ENCODE peak calls at places on chromosomes 5 and 9, in four cellular contexts. L is kidney epithelial cell, W is heart right ventricle, T is upper lobe of right lung. A is an unnamed sample. For H3K27me3, the result is how much of the 10 kb centered on the place peaks cover.

GRCh38 chr9:129250786-129251185 is 72.7 kb upstream of the IER5L start:
- DNase-seq in L (no peak), W (no peak), T (no peak), A (no peak)

GRCh38 chr5:123610665-123611406 is 98.9 kb downstream of the CSNK1G3 start:
- DNase-seq in L (peak), W (no peak), T (no peak), A (no peak)

GRCh38 chr5:156326718-156327259 is at the start of gene SGCD:
- DNase-seq in L (peak), W (peak), T (peak), A (peak)

GRCh38 chr5:180816608-180817534 is 14.3 kb upstream of the MGAT1 start:
- DNase-seq in L (no peak), W (peak), T (peak), A (no peak)

GRCh38 chr5:37665272-37665671 is 174.6 kb downstream of the GDNF start:
- DNase-seq in L (no peak), W (no peak), T (no peak), A (no peak)

GRCh38 chr9:23821400-23822181 is 4.4 kb downstream of the ELAVL2 start:
- DNase-seq in L (no peak), W (peak), T (peak), A (no peak)

GRCh38 chr5:65620021-65620420 is 4.1 kb downstream of the TRIM23 start:
- DNase-seq in L (no peak), W (no peak), T (no peak), A (no peak)

GRCh38 chr9:78189461-78189860 is 46.4 kb upstream of the CEP78 start:
- DNase-seq in L (no peak), W (no peak), T (no peak), A (no peak)

GRCh38 chr5:102853680-102854079 is 98.6 kb downstream of the PAM start:
- DNase-seq in L (no peak), W (no peak), T (no peak), A (no peak)

GRCh38 chr5:60136841-60137240 is 243.3 kb upstream of the PDE4D start:
- DNase-seq in L (no peak), W (no peak), T (no peak), A (no peak)

GRCh38 chr5:169762338-169763095 is 125.4 kb downstream of the DOCK2 start:
- DNase-seq in L (no peak), W (no peak), T (no peak), A (no peak)

GRCh38 chr5:119131530-119132313 is 60.8 kb downstream of the DMXL1 start:
- DNase-seq in L (no peak), W (no peak), T (no peak), A (no peak)

GRCh38 chr5:162067651-162068411 is at the start of gene GABRG2:
- DNase-seq in L (no peak), W (no peak), T (no peak), A (no peak)

GRCh38 chr9:96022445-96023031 is 147.0 kb downstream of the ERCC6L2 start:
- DNase-seq in L (no peak), W (peak), T (peak), A (no peak)

GRCh38 chr9:107275530-107275929 is 7.5 kb upstream of the RAD23B start:
- DNase-seq in L (no peak), W (no peak), T (no peak), A (no peak)

GRCh38 chr5:172164773-172165212 is 23.2 kb downstream of the STK10 start:
- DNase-seq in L (no peak), W (peak), T (no peak), A (no peak)

GRCh38 chr5:64518784-64519183 is 13.0 kb downstream of the RGS7BP start:
- DNase-seq in L (no peak), W (no peak), T (no peak), A (no peak)

GRCh38 chr9:100725376-100725775 is 147.5 kb downstream of the CAVIN4 start:
- DNase-seq in L (no peak), W (no peak), T (no peak), A (no peak)

GRCh38 chr9:113598451-113598850 is 134.9 kb downstream of the RGS3 start:
- DNase-seq in L (no peak), W (no peak), T (no peak), A (peak)

GRCh38 chr9:95385521-95385920 is 68.0 kb upstream of the FANCC start:
- DNase-seq in L (no peak), W (no peak), T (no peak), A (no peak)

GRCh38 chr9:126880947-126881332 is 20.5 kb downstream of the ZBTB34 start:
- DNase-seq in L (no peak), W (no peak), T (no peak), A (no peak)

GRCh38 chr9:2291980-2292704 is 277.0 kb downstream of the SMARCA2 start:
- DNase-seq in L (no peak), W (no peak), T (no peak), A (peak)

GRCh38 chr9:116175616-116176015 is 22.0 kb downstream of the PAPPA start:
- DNase-seq in L (no peak), W (no peak), T (no peak), A (no peak)

GRCh38 chr5:65126670-65127069 is 355.1 kb downstream of the ADAMTS6 start:
- DNase-seq in L (no peak), W (no peak), T (no peak), A (no peak)

GRCh38 chr9:114932502-114932901 is 2.1 kb upstream of the TNFSF8 start:
- DNase-seq in L (no peak), W (no peak), T (no peak), A (no peak)
- H3K27me3 ChIP-seq in L (under half), W (under half), T (under half), A (under half)

GRCh38 chr5:36041537-36041845 is 25.2 kb downstream of the UGT3A2 start:
- DNase-seq in L (no peak), W (no peak), T (no peak), A (no peak)
- TF ChIP-seq CTCF in L (no peak), W (no peak), T (no peak), A (peak)

DNA sequence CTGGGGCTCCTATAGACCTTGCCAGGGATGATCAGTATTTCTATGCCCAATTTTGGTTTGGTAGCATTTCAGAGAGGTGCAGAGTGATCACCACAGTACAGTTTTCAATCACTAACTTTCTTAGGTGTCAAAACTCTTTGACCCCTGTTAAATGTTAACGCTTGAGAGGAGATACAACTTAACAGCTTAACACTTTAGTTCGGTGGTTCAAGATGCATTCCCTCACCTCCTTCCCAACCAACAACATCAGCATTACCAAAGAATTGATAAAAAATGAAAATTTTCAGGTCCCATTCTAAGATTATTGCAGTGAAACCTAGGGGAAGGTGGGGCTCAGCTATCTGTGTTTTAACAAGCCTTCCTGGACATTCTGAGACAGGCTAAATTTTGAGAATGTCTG is 16.2 kb downstream of the ALDH1A1 start:
- DNase-seq in L (no peak), W (no peak), T (no peak), A (no peak)
- H3K27me3 ChIP-seq in L (under half), W (under half), T (under half), A (under half)

GRCh38 chr5:77645158-77645994 is 6.9 kb upstream of the OTP start:
- DNase-seq in L (no peak), W (peak), T (no peak), A (no peak)
- TF ChIP-seq CTCF in L (no peak), W (peak), T (peak), A (peak)

GRCh38 chr9:21970001-21970799 is 24.0 kb downstream of the CDKN2A start:
- DNase-seq in L (no peak), W (no peak), T (no peak), A (no peak)

GRCh38 chr9:21968331-21969010 is 25.7 kb downstream of the CDKN2A start:
- DNase-seq in L (no peak), W (no peak), T (no peak), A (no peak)

GRCh38 chr9:21969011-21969935 is 24.9 kb downstream of the CDKN2A start:
- DNase-seq in L (no peak), W (no peak), T (no peak), A (no peak)

GRCh38 chr9:21972361-21972760 is 21.8 kb downstream of the CDKN2A start:
- DNase-seq in L (no peak), W (no peak), T (no peak), A (no peak)

DNA sequence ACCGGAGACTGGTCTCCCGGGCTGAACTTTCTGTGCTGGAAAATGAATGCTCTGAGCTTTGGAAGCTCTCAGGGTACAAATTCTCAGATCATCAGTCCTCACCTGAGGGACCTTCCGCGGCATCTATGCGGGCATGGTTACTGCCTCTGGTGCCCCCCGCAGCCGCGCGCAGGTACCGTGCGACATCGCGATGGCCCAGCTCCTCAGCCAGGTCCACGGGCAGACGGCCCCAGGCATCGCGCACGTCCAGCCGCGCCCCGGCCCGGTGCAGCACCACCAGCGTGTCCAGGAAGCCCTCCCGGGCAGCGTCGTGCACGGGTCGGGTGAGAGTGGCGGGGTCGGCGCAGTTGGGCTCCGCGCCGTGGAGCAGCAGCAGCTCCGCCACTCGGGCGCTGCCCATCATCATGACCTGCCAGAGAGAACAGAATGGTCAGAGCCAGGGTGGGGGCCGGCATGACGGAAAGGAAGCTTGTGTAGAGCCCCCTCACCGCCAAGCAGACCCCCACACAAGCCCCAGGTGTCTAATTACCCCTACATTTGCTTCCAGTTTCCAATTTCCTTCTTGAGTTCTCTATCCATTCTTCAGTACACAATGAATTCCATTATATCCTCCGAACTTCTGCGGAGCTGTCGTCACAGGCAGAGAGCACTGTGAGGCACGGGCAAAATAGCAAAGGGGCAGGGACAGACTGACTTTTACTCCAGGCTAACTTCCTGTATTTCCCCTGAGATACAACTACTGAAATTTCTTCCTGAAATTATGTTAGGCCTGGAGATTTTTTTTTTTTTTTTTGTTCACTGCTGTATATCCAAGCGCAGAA is 23.2 kb downstream of the CDKN2A start:
- DNase-seq in L (no peak), W (no peak), T (no peak), A (peak)
- H3K27me3 ChIP-seq in L (half or more), W (half or more), T (half or more), A (under half)

GRCh38 chr9:21461377-21461776 is 20.7 kb downstream of the IFNE start:
- DNase-seq in L (no peak), W (no peak), T (no peak), A (no peak)

GRCh38 chr9:21465138-21465537 is 17.0 kb downstream of the IFNE start:
- DNase-seq in L (no peak), W (no peak), T (no peak), A (no peak)

GRCh38 chr9:21470126-21470525 is 12.0 kb downstream of the IFNE start:
- DNase-seq in L (no peak), W (no peak), T (no peak), A (no peak)

DNA sequence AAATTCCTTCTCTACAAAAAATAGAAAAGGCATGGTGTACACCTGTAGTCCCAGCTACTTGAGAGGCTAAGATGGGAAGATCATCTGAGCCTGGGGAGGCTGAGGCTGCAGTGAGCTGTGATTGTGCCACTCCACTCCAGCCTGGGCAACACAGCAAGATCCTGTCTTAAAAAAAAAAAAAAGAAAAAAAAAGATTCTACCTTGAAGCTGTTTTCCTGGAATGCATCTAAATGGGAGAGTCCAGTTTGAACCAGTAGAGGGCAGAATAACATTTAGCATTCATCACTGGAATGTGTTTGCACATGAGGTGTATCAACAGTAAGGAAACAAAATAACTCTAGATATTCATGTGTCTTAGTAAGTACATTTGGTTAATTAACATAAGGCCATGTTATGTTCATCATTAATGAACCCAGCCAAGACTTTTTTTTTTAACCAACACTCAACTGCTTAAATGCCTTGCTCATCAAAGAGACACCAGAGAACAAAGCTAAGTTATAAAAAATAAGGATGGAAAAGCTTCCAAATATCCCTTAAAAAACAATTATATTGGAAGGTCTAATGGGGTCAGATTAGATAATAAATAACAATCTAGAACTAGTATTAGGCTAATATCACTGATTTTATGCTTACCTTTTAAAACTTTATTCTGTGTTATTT is 16.1 kb downstream of the IFNE start:
- DNase-seq in L (no peak), W (no peak), T (no peak), A (no peak)
- TF ChIP-seq CTCF in L (peak), W (peak), T (peak), A (peak)

A was measured in psoas muscle.